ENCODE peak calls at places on chromosomes 5 and 9, in four cellular contexts. C is PC-3, J is kidney, A is neural progenitor cell. L is an unnamed sample.
A peak's percentile ranks its signal among the peaks of the same experiment; 100 is the strongest.

GRCh38 chr5:111887706-111888105 is 130.7 kb upstream of the NREP start:
- DNase-seq in C (no peak), J (no peak), A (no peak), L (no peak)

GRCh38 chr9:90914868-90915483 is 113.4 kb downstream of the SYK start:
- DNase-seq in C (peak; percentile 80), J (peak; percentile 88), A (peak; percentile 86), L (peak; percentile 93)

GRCh38 chr5:79225026-79225425 is 10.9 kb upstream of the JMY start:
- DNase-seq in C (peak; percentile 22), J (no peak), A (no peak), L (peak; percentile 52)

GRCh38 chr5:58786035-58786434 is 203.2 kb downstream of the RAB3C start:
- DNase-seq in C (no peak), J (no peak), A (no peak), L (no peak)

GRCh38 chr9:20903214-20903613 is 128.2 kb downstream of the HACD4 start:
- DNase-seq in C (no peak), J (no peak), A (no peak), L (no peak)

GRCh38 chr5:35626108-35626507 is 8.4 kb downstream of the SPEF2 start:
- DNase-seq in C (no peak), J (no peak), A (no peak), L (no peak)

GRCh38 chr9:131609116-131609830 is 64.0 kb downstream of the PRRT1B start:
- DNase-seq in C (no peak), J (no peak), A (peak; percentile 34), L (peak; percentile 60)

GRCh38 chr5:98519530-98519929 is 253.9 kb upstream of the RGMB start:
- DNase-seq in C (no peak), J (no peak), A (no peak), L (no peak)

GRCh38 chr9:95023217-95024003 is 294.1 kb downstream of the FANCC start:
- DNase-seq in C (peak; percentile 87), J (no peak), A (no peak), L (no peak)

GRCh38 chr5:91255396-91256141 is 127.5 kb downstream of the ARRDC3 start:
- DNase-seq in C (no peak), J (no peak), A (no peak), L (no peak)

GRCh38 chr9:125312411-125312810 is 50.8 kb downstream of the GAPVD1 start:
- DNase-seq in C (no peak), J (no peak), A (no peak), L (no peak)

GRCh38 chr9:86945868-86946711 is 1.2 kb downstream of the GAS1 start:
- DNase-seq in C (peak; percentile 30), J (peak; percentile 91), A (peak; percentile 85), L (peak; percentile 84)

GRCh38 chr5:155983954-155984353 is 343.0 kb upstream of the SGCD start:
- DNase-seq in C (no peak), J (no peak), A (no peak), L (no peak)

GRCh38 chr9:27535701-27536118 is 6.1 kb upstream of the MOB3B start:
- DNase-seq in C (no peak), J (no peak), A (peak; percentile 57), L (peak; percentile 87)

GRCh38 chr5:61200582-61201155 is 38.4 kb upstream of the SMIM15 start:
- DNase-seq in C (no peak), J (peak; percentile 39), A (no peak), L (peak; percentile 67)

GRCh38 chr9:37575921-37576721 is at the start of gene FBXO10:
- DNase-seq in C (peak; percentile 36), J (peak; percentile 89), A (peak; percentile 92), L (peak; percentile 91)

GRCh38 chr9:6739218-6739617 is 18.6 kb upstream of the KDM4C start:
- DNase-seq in C (peak; percentile 51), J (no peak), A (no peak), L (no peak)
- TF ChIP-seq CTCF in C (peak; percentile 54), J (no peak), A (peak; percentile 28), L (peak; percentile 57)

GRCh38 chr9:92736816-92737606 is 27.6 kb downstream of the BICD2 start:
- DNase-seq in C (no peak), J (no peak), A (no peak), L (peak; percentile 43)

GRCh38 chr9:92740015-92740408 is 24.6 kb downstream of the BICD2 start:
- DNase-seq in C (no peak), J (no peak), A (no peak), L (no peak)

GRCh38 chr9:92739346-92740014 is 25.2 kb downstream of the BICD2 start:
- DNase-seq in C (no peak), J (peak; percentile 27), A (no peak), L (peak; percentile 37)

GRCh38 chr9:92737611-92738299 is 26.9 kb downstream of the BICD2 start:
- DNase-seq in C (no peak), J (no peak), A (no peak), L (no peak)

GRCh38 chr9:92738661-92739081 is 26.0 kb downstream of the BICD2 start:
- DNase-seq in C (no peak), J (no peak), A (no peak), L (peak; percentile 37)
- H3K4me1 ChIP-seq in C (no peaks in the 10 kb centered on the region), J (peaks cover 15% of the 10 kb centered on the region), A (peaks cover 11% of the 10 kb centered on the region), L (no peaks in the 10 kb centered on the region)

DNA sequence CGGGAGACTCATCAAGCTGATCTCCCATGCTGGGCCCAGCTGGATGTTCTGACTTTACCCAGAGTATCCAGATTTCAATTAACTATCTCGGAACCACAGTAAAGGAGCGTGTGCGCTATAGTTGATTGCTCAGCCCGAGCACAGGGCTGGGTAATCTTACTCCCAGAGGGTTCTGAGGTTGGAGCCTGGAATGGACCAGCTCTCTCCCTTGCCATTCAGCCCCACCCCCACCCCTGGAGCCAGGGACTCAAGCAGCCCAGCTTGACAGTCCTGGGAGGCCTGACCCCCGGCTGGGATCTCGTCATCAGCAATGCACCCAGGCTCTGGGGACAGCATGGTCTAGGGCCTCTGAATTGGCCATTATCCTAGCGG is 23.7 kb upstream of the PTGES start:
- DNase-seq in C (no peak), J (peak; percentile 83), A (no peak), L (no peak)
- H3K9ac ChIP-seq in C (peak overlapping the region; percentile 72), J (no peak overlapping the region), A (no peak overlapping the region), L (no peak overlapping the region)

GRCh38 chr5:135930029-135930948 is 24.5 kb downstream of the LECT2 start:
- DNase-seq in C (no peak), J (peak; percentile 70), A (peak; percentile 74), L (peak; percentile 89)
- TF ChIP-seq CTCF in C (no peak), J (no peak), A (peak; percentile 31), L (peak; percentile 61)

GRCh38 chr9:121708768-121709488 is 57.5 kb downstream of the DAB2IP start:
- DNase-seq in C (no peak), J (no peak), A (no peak), L (peak; percentile 75)

GRCh38 chr9:121709798-121710197 is 58.4 kb downstream of the DAB2IP start:
- DNase-seq in C (no peak), J (no peak), A (no peak), L (no peak)

GRCh38 chr9:121713400-121714070 is 62.1 kb downstream of the DAB2IP start:
- DNase-seq in C (no peak), J (no peak), A (no peak), L (no peak)

GRCh38 chr9:121714075-121714705 is 62.8 kb downstream of the DAB2IP start:
- DNase-seq in C (no peak), J (no peak), A (no peak), L (no peak)

DNA sequence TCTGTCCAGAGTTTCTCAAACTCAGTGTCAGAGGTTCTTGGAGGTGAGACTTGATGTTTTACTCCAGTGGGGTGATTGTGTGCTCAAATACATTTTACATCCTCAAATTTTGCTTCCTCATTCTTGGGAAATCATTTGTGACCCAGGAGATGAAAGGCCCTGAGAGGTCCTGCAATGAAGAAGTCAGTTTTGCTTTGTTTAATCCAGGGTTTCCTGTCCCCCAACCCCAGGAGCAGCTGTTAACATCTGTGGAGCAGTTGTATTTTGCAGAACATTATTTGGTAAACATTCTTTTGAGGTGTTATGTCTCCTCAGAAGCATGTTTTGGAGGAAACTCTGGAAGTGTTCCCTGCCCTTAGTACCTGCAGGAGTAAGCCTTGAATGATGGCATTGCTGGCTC is 59.8 kb downstream of the DAB2IP start:
- DNase-seq in C (no peak), J (no peak), A (no peak), L (no peak)
- H3K4me1 ChIP-seq in C (no peaks in the 10 kb centered on the region), J (peaks cover 26% of the 10 kb centered on the region), A (no peaks in the 10 kb centered on the region), L (no peaks in the 10 kb centered on the region)

GRCh38 chr5:82594097-82594496 is 315.9 kb upstream of the RPS23 start:
- DNase-seq in C (peak; percentile 29), J (no peak), A (no peak), L (no peak)

GRCh38 chr5:82599030-82599429 is 320.9 kb upstream of the RPS23 start:
- DNase-seq in C (no peak), J (no peak), A (no peak), L (no peak)

GRCh38 chr5:82597437-82597836 is 319.3 kb upstream of the RPS23 start:
- DNase-seq in C (peak; percentile 13), J (no peak), A (peak; percentile 58), L (peak; percentile 76)

GRCh38 chr5:82593481-82593880 is 315.3 kb upstream of the RPS23 start:
- DNase-seq in C (no peak), J (no peak), A (no peak), L (no peak)

DNA sequence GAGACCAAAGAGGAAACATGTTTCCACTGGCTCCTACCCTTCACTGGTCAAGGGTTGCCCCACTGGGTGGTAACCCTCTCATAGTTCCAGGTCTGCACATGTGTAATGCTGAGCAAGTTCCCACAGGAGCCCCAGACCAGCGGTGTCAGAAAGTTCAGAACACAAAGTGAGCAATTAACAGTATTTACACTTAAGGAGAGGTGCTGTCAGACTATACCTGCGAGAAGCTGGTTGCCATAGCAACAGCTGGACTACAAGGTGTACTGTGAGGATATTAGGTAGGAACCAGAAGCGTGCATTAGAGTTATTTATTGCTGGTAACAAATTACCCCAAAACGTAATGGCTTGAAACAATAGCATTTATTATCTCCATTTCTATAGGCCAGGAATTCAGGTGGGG is 316.9 kb upstream of the RPS23 start:
- DNase-seq in C (no peak), J (no peak), A (peak; percentile 12), L (no peak)
- H3K9ac ChIP-seq in C (no peak overlapping the region), J (no peak overlapping the region), A (no peak overlapping the region), L (no peak overlapping the region)

GRCh38 chr9:89426389-89426961 is 71.4 kb downstream of the SEMA4D start:
- DNase-seq in C (no peak), J (peak; percentile 46), A (no peak), L (no peak)

GRCh38 chr9:89428222-89428761 is 69.6 kb downstream of the SEMA4D start:
- DNase-seq in C (no peak), J (no peak), A (no peak), L (no peak)

GRCh38 chr9:89427621-89428221 is 70.2 kb downstream of the SEMA4D start:
- DNase-seq in C (peak; percentile 42), J (peak; percentile 76), A (no peak), L (no peak)

GRCh38 chr9:89430995-89431394 is 66.9 kb downstream of the SEMA4D start:
- DNase-seq in C (peak; percentile 42), J (peak; percentile 80), A (no peak), L (no peak)

GRCh38 chr9:89428901-89429890 is 68.7 kb downstream of the SEMA4D start:
- DNase-seq in C (no peak), J (peak; percentile 62), A (peak; percentile 46), L (peak; percentile 92)
- TF ChIP-seq CTCF in C (peak; percentile 47), J (peak; percentile 19), A (peak; percentile 57), L (peak; percentile 83)

GRCh38 chr5:139523635-139524445 is 37.3 kb upstream of the UBE2D2 start:
- DNase-seq in C (no peak), J (no peak), A (peak; percentile 46), L (peak; percentile 92)

GRCh38 chr5:139524446-139524845 is 36.7 kb upstream of the UBE2D2 start:
- DNase-seq in C (no peak), J (no peak), A (no peak), L (no peak)

GRCh38 chr5:139524932-139525585 is 36.1 kb upstream of the UBE2D2 start:
- DNase-seq in C (no peak), J (no peak), A (no peak), L (no peak)
- H3K4me1 ChIP-seq in C (no peaks in the 10 kb centered on the region), J (no peaks in the 10 kb centered on the region), A (peaks cover 46% of the 10 kb centered on the region), L (no peaks in the 10 kb centered on the region)

L was measured in endodermal cell.